ENCODE peak calls at places on chromosomes 11 and 22, in ten cellular contexts. I, R, L, M, O, Y, Q, P, D and F are unnamed samples.

GRCh38 chr11:35407041-35407440 is 12.3 kb downstream of the SLC1A2 start:
- DNase-seq in I (no peak), R (no peak), L (no peak), M (no peak), O (no peak), Y (no peak), Q (no peak), P (no peak), D (no peak), F (no peak)

GRCh38 chr11:115126092-115126491 is 378.1 kb downstream of the CADM1 start:
- DNase-seq in I (peak; percentile 41), R (no peak), L (no peak), M (no peak), O (no peak), Y (no peak), Q (no peak), P (no peak), D (no peak), F (no peak)

GRCh38 chr11:118054712-118055640 is 21.9 kb upstream of the TMPRSS4 start:
- DNase-seq in I (no peak), R (peak; percentile 1), L (no peak), M (no peak), O (no peak), Y (no peak), Q (no peak), P (no peak), D (peak; percentile 21), F (peak; percentile 45)

GRCh38 chr22:39520874-39521857 is 804 bp downstream of the ATF4 start:
- DNase-seq in I (no peak), R (peak; percentile 52), L (peak; percentile 55), M (peak; percentile 51), O (peak; percentile 60), Y (peak; percentile 71), Q (peak; percentile 38), P (peak; percentile 72), D (peak; percentile 77), F (peak; percentile 91)

GRCh38 chr11:44574620-44575287 is 9.3 kb downstream of the CD82 start:
- DNase-seq in I (peak; percentile 91), R (peak; percentile 98), L (peak; percentile 43), M (peak; percentile 23), O (no peak), Y (peak; percentile 93), Q (peak; percentile 77), P (peak; percentile 83), D (peak; percentile 53), F (no peak)

GRCh38 chr11:32888805-32889204 is 3.8 kb upstream of the QSER1 start:
- DNase-seq in I (no peak), R (peak; percentile 79), L (no peak), M (no peak), O (no peak), Y (peak; percentile 23), Q (no peak), P (peak; percentile 55), D (no peak), F (no peak)

GRCh38 chr22:23401111-23401909 is 178.8 kb downstream of the IGLL1 start:
- DNase-seq in I (no peak), R (peak; percentile 93), L (no peak), M (no peak), O (no peak), Y (peak; percentile 44), Q (no peak), P (peak; percentile 25), D (no peak), F (no peak)

GRCh38 chr11:40722179-40722795 is 737.2 kb downstream of the LRRC4C start:
- DNase-seq in I (no peak), R (peak; percentile 2), L (no peak), M (no peak), O (no peak), Y (peak; percentile 51), Q (no peak), P (no peak), D (no peak), F (no peak)

GRCh38 chr11:94650756-94651155 is 83.6 kb downstream of the PIWIL4 start:
- DNase-seq in I (no peak), R (no peak), L (no peak), M (no peak), O (no peak), Y (no peak), Q (peak; percentile 84), P (peak; percentile 85), D (no peak), F (no peak)

GRCh38 chr11:702731-703461 is 3.1 kb upstream of the EPS8L2 start:
- DNase-seq in I (no peak), R (no peak), L (no peak), M (no peak), O (no peak), Y (peak; percentile 76), Q (no peak), P (no peak), D (peak; percentile 84), F (no peak)